ENCODE peak calls at places on chromosomes 11 and 22, in four cellular contexts. X, T, L and C are unnamed samples.

GRCh38 chr22:39178206-39179111 is 26.0 kb upstream of the CBX7 start:
- DNase-seq in X (no peak), T (no peak), L (no peak), C (no peak)

GRCh38 chr11:128544625-128545024 is 42.7 kb downstream of the ETS1 start:
- DNase-seq in X (no peak), T (no peak), L (no peak), C (no peak)

GRCh38 chr11:61983419-61983818 is 16.0 kb upstream of the FTH1 start:
- DNase-seq in X (no peak), T (no peak), L (no peak), C (no peak)

GRCh38 chr11:85164743-85165142 is 462.4 kb downstream of the DLG2 start:
- DNase-seq in X (no peak), T (no peak), L (no peak), C (no peak)

GRCh38 chr11:2792376-2793250 is 92.8 kb upstream of the KCNQ1OT1 start:
- DNase-seq in X (no peak), T (no peak), L (no peak), C (no peak)

GRCh38 chr11:104462346-104462745 is 298.4 kb upstream of the PDGFD start:
- DNase-seq in X (no peak), T (no peak), L (no peak), C (no peak)

GRCh38 chr11:1936781-1937615 is 10.1 kb upstream of the MRPL23 start:
- DNase-seq in X (no peak), T (no peak), L (no peak), C (no peak)

GRCh38 chr11:57087966-57088365 is 93.8 kb upstream of the LRRC55 start:
- DNase-seq in X (no peak), T (no peak), L (no peak), C (no peak)

GRCh38 chr22:37848587-37849088 is 581 bp upstream of the EIF3L start:
- DNase-seq in X (peak), T (no peak), L (peak), C (no peak)

DNA sequence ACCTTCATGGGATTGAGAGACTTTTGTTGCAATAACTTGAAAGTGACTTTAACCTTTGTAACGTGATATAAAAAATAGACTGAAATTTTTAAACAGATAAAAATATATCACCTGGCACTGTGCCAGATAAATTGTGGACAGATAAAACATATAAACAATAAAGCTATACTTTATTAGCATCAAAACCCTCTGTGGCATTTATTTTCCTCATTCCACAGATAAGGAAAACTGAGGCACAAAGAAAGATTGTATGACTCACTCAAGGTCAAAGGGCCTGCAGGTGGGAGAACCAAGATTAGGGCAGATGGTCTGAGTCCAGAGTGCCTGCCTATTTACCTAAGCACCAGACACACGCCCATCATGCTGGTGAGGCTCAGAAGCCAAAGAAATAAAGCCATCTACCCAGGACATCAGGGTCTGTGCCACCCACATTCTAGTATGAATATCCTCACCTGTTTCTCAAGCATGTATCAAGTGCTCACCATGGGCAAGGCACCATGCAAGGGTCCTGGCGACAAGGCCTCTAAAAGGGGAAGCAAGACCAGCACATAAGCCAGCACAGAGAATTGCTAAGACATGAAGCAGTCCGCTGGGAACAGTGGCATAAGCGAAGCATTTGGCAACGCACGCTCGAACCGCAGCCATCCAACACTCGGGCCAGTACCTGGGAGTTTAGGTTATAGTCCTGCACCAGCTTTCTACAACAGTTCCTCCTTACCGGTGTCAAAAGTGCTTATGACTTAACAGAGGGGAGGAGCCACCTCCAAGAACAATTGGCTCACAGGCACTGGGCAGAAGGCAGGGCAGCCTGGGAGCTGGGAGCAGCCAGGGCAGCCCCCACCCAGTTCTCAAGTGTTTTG is 17.6 kb downstream of the MYH9 start:
- DNase-seq in X (peak), T (peak), L (no peak), C (no peak)
- TF ChIP-seq POLR2AphosphoS5 in X (no peak), T (peak), L (no peak), C (peak)

GRCh38 chr22:30348395-30348794 is 8.3 kb downstream of the SF3A1 start:
- DNase-seq in X (no peak), T (no peak), L (no peak), C (no peak)
- H3K27ac ChIP-seq in X (no peak), T (no peak), L (no peak), C (no peak)

GRCh38 chr22:46500201-46500600 is 37.2 kb downstream of the CELSR1 start:
- DNase-seq in X (no peak), T (no peak), L (no peak), C (no peak)

GRCh38 chr22:46499798-46500174 is 37.6 kb downstream of the CELSR1 start:
- DNase-seq in X (no peak), T (no peak), L (no peak), C (no peak)

GRCh38 chr22:46502346-46502745 is 35.1 kb downstream of the CELSR1 start:
- DNase-seq in X (no peak), T (no peak), L (no peak), C (no peak)

GRCh38 chr22:46502776-46503175 is 34.6 kb downstream of the CELSR1 start:
- DNase-seq in X (no peak), T (no peak), L (no peak), C (no peak)

DNA sequence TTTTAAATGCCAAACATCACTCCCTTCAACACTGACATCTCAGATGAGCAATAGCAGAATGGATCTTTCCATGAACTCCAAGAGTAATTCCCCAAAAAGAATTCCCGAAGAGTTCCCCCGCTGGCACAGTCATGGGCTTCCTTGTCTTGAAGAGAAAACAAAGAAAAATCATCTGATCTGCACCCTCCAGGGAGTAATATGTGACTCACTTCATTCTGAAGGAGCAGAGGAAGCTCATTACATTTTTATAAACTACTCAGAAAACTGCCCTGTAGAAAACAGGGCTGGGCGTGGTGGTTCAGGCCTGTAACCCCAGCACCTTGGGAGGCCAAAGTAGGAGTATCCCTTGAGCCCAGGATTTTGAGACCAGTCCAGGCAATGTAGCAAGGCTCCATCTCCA is 35.7 kb downstream of the CELSR1 start:
- DNase-seq in X (no peak), T (no peak), L (no peak), C (no peak)
- TF ChIP-seq TCF7L2 in X (no peak), T (no peak), L (no peak), C (no peak)

GRCh38 chr11:125229916-125230315 is 65.4 kb downstream of the PKNOX2 start:
- DNase-seq in X (no peak), T (no peak), L (no peak), C (no peak)
- TF ChIP-seq POLR2AphosphoS5 in X (no peak), T (no peak), L (no peak), C (no peak)

DNA sequence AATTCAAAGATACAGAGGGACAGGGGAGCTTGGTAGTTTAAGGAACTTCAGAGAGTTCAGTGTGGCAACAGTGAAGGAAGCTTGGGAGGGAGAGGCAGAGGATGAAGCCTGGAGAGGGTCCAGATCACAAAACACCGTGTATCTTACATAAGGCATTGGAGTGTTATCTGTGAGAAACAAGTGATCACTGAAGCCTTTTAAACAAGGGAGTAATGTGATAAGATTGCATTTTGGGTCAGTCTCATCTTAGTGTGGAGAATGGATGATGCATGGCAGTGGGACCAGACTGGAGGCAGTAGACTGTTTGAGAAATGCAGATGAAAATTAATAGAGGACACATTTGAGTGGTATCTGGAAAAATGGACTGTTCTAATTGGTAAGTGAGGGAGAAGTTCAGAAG is 79.4 kb downstream of the EXT2 start:
- DNase-seq in X (no peak), T (peak), L (no peak), C (no peak)
- H3K27ac ChIP-seq in X (no peak), T (no peak), L (no peak), C (no peak)

GRCh38 chr22:35561796-35562526 is 21.3 kb downstream of the RASD2 start:
- DNase-seq in X (no peak), T (peak), L (peak), C (no peak)
- TF ChIP-seq TCF7L2 in X (no peak), T (no peak), L (peak), C (peak)

DNA sequence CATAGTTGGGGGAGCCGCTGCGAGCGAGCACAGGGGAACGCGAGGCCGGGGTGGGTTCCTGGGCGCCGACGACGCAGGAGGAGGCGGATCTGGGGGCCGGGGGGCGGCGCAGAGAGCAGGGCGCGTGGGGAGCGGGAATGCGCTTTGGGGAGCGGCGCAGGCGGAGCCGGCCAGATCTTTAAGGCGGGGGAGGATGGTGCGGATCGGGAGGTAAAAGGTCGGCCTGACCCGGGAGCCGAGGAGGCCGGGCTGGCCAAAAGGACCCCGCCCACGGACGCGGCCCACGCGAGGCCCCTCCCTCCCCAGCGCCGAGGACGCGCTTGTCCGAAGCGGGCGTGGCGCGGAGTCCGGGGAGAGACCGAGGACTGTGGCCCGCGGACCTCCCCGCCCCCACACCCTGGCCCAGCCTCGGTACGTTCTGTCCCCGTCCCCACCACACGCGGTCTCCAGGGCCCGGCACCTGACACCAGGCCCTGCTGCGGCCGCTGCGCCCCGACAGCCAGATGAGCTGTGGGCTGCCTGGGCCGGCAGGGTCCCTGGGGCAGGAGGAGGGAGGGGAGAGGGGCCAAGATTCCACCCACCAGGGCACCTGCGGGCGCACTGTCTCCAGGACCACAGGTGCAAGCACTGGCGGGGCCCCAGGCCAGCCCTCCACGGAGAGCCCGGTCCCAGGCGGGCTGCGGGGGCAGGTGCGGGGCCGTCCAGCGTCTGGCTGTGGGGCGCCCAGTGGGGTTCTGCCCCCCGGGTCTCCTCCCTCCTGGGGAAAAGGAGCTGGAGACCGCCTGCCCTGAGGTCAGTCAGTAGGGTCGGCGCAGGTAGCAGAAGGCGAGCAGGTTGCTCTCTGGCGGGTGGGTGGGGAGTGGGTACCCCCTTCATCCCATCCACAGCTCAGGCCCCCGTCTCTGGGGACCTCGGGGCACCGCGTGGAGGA is 10.9 kb downstream of the PIM3 start:
- DNase-seq in X (no peak), T (peak), L (no peak), C (no peak)
- TF ChIP-seq POLR2AphosphoS5 in X (no peak), T (peak), L (no peak), C (no peak)

GRCh38 chr11:94151903-94152677 is 23.4 kb downstream of the PANX1 start:
- DNase-seq in X (peak), T (peak), L (peak), C (peak)

GRCh38 chr11:94153320-94153719 is 24.7 kb downstream of the PANX1 start:
- DNase-seq in X (peak), T (no peak), L (no peak), C (no peak)

GRCh38 chr11:94154095-94154856 is 25.6 kb downstream of the PANX1 start:
- DNase-seq in X (no peak), T (no peak), L (no peak), C (no peak)

GRCh38 chr11:94151311-94151710 is 22.7 kb downstream of the PANX1 start:
- DNase-seq in X (no peak), T (no peak), L (no peak), C (no peak)

DNA sequence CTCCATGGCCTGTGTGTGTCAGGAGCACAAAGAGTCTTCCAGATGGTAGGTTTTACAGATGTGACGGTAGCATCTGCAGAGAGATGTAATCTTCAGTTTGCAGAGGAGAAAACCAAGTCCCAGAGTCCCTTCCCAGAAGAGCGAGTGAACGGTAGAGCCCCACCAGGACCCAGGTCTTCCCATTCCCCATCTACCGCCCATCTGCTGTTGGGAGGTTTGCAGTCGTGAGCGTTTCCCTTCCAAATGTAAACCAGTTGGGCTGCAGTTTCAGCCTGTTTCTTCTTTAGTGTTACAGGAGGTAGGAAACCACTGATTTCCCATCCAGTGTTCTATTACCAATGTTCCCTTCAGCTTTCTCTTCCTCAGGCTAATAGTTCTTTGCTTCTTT is 24.0 kb downstream of the PANX1 start:
- DNase-seq in X (no peak), T (no peak), L (no peak), C (no peak)
- H3K27ac ChIP-seq in X (peak), T (peak), L (peak), C (peak)

DNA sequence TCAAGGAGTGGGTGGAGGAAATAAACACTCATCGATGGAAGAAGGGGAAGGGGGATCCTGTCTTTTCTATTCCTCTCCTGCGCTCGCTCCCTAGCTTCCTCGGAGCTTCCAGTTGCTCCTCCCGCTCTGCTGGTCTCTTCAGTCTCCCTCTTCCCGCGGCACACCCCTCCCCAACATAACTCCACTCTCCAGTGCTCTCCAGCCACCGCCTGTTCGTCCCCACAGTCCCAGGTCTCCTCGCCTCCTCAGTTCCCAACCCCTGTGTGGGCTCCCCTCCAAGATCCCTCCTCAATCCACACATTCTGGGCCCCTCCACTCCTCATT is 438 bp downstream of the ZW10 start:
- DNase-seq in X (peak), T (peak), L (no peak), C (no peak)
- TF ChIP-seq TCF7L2 in X (no peak), T (no peak), L (no peak), C (no peak)